ENCODE peak calls at places on chromosomes 6 and 20, in five cellular contexts. One of them, this sample, is unnamed.

GRCh38 chr6:54419885-54420284 is 111.6 kb downstream of the TINAG start:
- DNase-seq in cardiac fibroblast: peak
- DNase-seq in colonic mucosa: no peak
- DNase-seq in T-helper 1 cell: no peak
- DNase-seq in D341Med: no peak
- DNase-seq in this sample: no peak

GRCh38 chr6:11771473-11772048 is 7.0 kb downstream of the ADTRP start:
- DNase-seq in cardiac fibroblast: no peak
- DNase-seq in colonic mucosa: no peak
- DNase-seq in T-helper 1 cell: no peak
- DNase-seq in D341Med: no peak
- DNase-seq in this sample: no peak

GRCh38 chr6:141610741-141611140 is 522.0 kb upstream of the GJE1 start:
- DNase-seq in cardiac fibroblast: peak
- DNase-seq in colonic mucosa: no peak
- DNase-seq in T-helper 1 cell: no peak
- DNase-seq in D341Med: no peak
- DNase-seq in this sample: no peak

GRCh38 chr20:47809561-47809960 is 24.3 kb upstream of the SULF2 start:
- DNase-seq in cardiac fibroblast: no peak
- DNase-seq in colonic mucosa: no peak
- DNase-seq in T-helper 1 cell: no peak
- DNase-seq in D341Med: no peak
- DNase-seq in this sample: no peak

GRCh38 chr20:62977613-62978558 is 25.4 kb downstream of the SLC17A9 start:
- DNase-seq in cardiac fibroblast: no peak
- DNase-seq in colonic mucosa: peak
- DNase-seq in T-helper 1 cell: peak
- DNase-seq in D341Med: no peak
- DNase-seq in this sample: peak

GRCh38 chr20:23622839-23623343 is 14.9 kb downstream of the CST3 start:
- DNase-seq in cardiac fibroblast: peak
- DNase-seq in colonic mucosa: peak
- DNase-seq in T-helper 1 cell: no peak
- DNase-seq in D341Med: no peak
- DNase-seq in this sample: no peak

GRCh38 chr6:66731310-66731709 is 1024.3 kb upstream of the EYS start:
- DNase-seq in cardiac fibroblast: no peak
- DNase-seq in colonic mucosa: no peak
- DNase-seq in T-helper 1 cell: no peak
- DNase-seq in D341Med: no peak
- DNase-seq in this sample: no peak

GRCh38 chr6:45478235-45478634 is 100.5 kb upstream of the SUPT3H start:
- DNase-seq in cardiac fibroblast: peak
- DNase-seq in colonic mucosa: no peak
- DNase-seq in T-helper 1 cell: no peak
- DNase-seq in D341Med: no peak
- DNase-seq in this sample: no peak

GRCh38 chr6:134049176-134049575 is 3.2 kb downstream of the SLC2A12 start:
- DNase-seq in cardiac fibroblast: no peak
- DNase-seq in colonic mucosa: no peak
- DNase-seq in T-helper 1 cell: no peak
- DNase-seq in D341Med: no peak
- DNase-seq in this sample: no peak

GRCh38 chr6:57221191-57221935 is 744 bp downstream of the RAB23 start:
- DNase-seq in cardiac fibroblast: peak
- DNase-seq in colonic mucosa: peak
- DNase-seq in T-helper 1 cell: peak
- DNase-seq in D341Med: peak
- DNase-seq in this sample: peak

GRCh38 chr20:4855555-4855954 is 133.8 kb downstream of the PRND start:
- DNase-seq in cardiac fibroblast: no peak
- DNase-seq in colonic mucosa: no peak
- DNase-seq in T-helper 1 cell: no peak
- DNase-seq in D341Med: no peak
- DNase-seq in this sample: no peak

GRCh38 chr20:29873946-29874345 is 1383.5 kb upstream of the DEFB115 start:
- DNase-seq in cardiac fibroblast: peak
- DNase-seq in colonic mucosa: no peak
- DNase-seq in T-helper 1 cell: no peak
- DNase-seq in D341Med: peak
- DNase-seq in this sample: peak

GRCh38 chr6:133741375-133741861 is 147.5 kb upstream of the TCF21 start:
- DNase-seq in cardiac fibroblast: peak
- DNase-seq in colonic mucosa: no peak
- DNase-seq in T-helper 1 cell: no peak
- DNase-seq in D341Med: peak
- DNase-seq in this sample: no peak

GRCh38 chr6:117502580-117502979 is 20.1 kb downstream of the DCBLD1 start:
- DNase-seq in cardiac fibroblast: peak
- DNase-seq in colonic mucosa: no peak
- DNase-seq in T-helper 1 cell: no peak
- DNase-seq in D341Med: no peak
- DNase-seq in this sample: no peak